ENCODE peak calls at places on chromosome X, in four cellular contexts. C, Y, M and Q are unnamed samples.

GRCh38 chrX:17788439-17788838 is 51.1 kb downstream of the SCML1 start:
- DNase-seq in Y (peak; percentile 27), C (peak; percentile 73), M (peak; percentile 44), Q (peak; percentile 32)

GRCh38 chrX:17944833-17945497 is 83.9 kb upstream of the RAI2 start:
- DNase-seq in C (peak; percentile 18), M (peak; percentile 17), Y (peak; percentile 24), Q (no peak)

GRCh38 chrX:37785569-37785968 is 5.7 kb downstream of the CYBB start:
- DNase-seq in C (no peak), M (no peak), Y (no peak), Q (peak; percentile 3)

GRCh38 chrX:120857240-120857639 is 18.4 kb downstream of the CT47B1 start:
- DNase-seq in C (no peak), M (no peak), Y (no peak), Q (no peak)

GRCh38 chrX:31969714-31970113 is 897.9 kb upstream of the FTHL17 start:
- DNase-seq in C (no peak), M (no peak), Y (no peak), Q (no peak)

GRCh38 chrX:10841579-10841978 is 221.2 kb upstream of the MID1 start:
- DNase-seq in C (no peak), Y (no peak), M (no peak), Q (no peak)

GRCh38 chrX:107823042-107823441 is 2.6 kb upstream of the MID2 start:
- DNase-seq in M (no peak), Y (no peak), C (no peak), Q (no peak)

GRCh38 chrX:18039023-18039422 is 177.9 kb upstream of the RAI2 start:
- DNase-seq in C (no peak), Y (no peak), M (no peak), Q (no peak)

GRCh38 chrX:15301924-15302323 is 13.5 kb downstream of the ASB11 start:
- DNase-seq in M (no peak), Y (peak; percentile 24), C (no peak), Q (no peak)

GRCh38 chrX:28586891-28587635 is at the start of gene IL1RAPL1:
- DNase-seq in Y (no peak), C (no peak), M (no peak), Q (peak; percentile 75)

GRCh38 chrX:38923451-38923969 is 122.3 kb downstream of the MID1IP1 start:
- DNase-seq in C (no peak), Y (no peak), M (no peak), Q (no peak)

GRCh38 chrX:148947399-148948025 is 447.1 kb downstream of the AFF2 start:
- DNase-seq in M (no peak), C (no peak), Y (no peak), Q (no peak)

GRCh38 chrX:15468036-15468435 is 25.1 kb downstream of the PIR start:
- DNase-seq in Y (no peak), M (no peak), C (no peak), Q (peak; percentile 23)

GRCh38 chrX:131985526-131986049 is 37.5 kb upstream of the STK26 start:
- DNase-seq in Y (no peak), M (peak; percentile 20), C (peak; percentile 28), Q (no peak)

GRCh38 chrX:45760187-45760742 is 559.6 kb upstream of the DIPK2B start:
- DNase-seq in Y (no peak), C (no peak), M (no peak), Q (peak; percentile 10)

GRCh38 chrX:135009057-135009605 is 13.2 kb downstream of the RTL8B start:
- DNase-seq in M (no peak), Y (no peak), C (no peak), Q (no peak)

GRCh38 chrX:121221321-121221977 is 174.0 kb downstream of the GLUD2 start:
- DNase-seq in Y (no peak), M (no peak), C (no peak), Q (no peak)

GRCh38 chrX:48911407-48912182 is at the start of gene SLC35A2:
- DNase-seq in Y (peak; percentile 89), M (peak; percentile 88), C (peak; percentile 73), Q (peak; percentile 68)

GRCh38 chrX:121161501-121161933 is 114.1 kb downstream of the GLUD2 start:
- DNase-seq in M (no peak), C (peak; percentile 69), Y (no peak), Q (no peak)

GRCh38 chrX:67636532-67636931 is 92.7 kb downstream of the AR start:
- DNase-seq in M (no peak), C (no peak), Y (no peak), Q (peak; percentile 11)

GRCh38 chrX:16903274-16904019 is 33.3 kb upstream of the RBBP7 start:
- DNase-seq in M (no peak), Y (no peak), C (no peak), Q (no peak)

GRCh38 chrX:26664919-26665318 is 448.9 kb downstream of the MAGEB5 start:
- DNase-seq in Y (no peak), M (no peak), C (no peak), Q (no peak)

GRCh38 chrX:2478546-2479419 is 22.0 kb downstream of the DHRSX start:
- DNase-seq in Y (no peak), C (no peak), M (no peak), Q (no peak)

GRCh38 chrX:118569676-118570075 is 74.1 kb downstream of the DOCK11 start:
- DNase-seq in M (no peak), Y (no peak), C (no peak), Q (peak; percentile 13)

GRCh38 chrX:112368371-112368770 is 285.8 kb upstream of the TRPC5 start:
- DNase-seq in M (no peak), C (peak; percentile 6), Y (no peak), Q (no peak)

GRCh38 chrX:47232197-47232802 is 509 bp upstream of the USP11 start:
- DNase-seq in Y (no peak), C (no peak), M (no peak), Q (no peak)

GRCh38 chrX:19751068-19751467 is 136.3 kb downstream of the SH3KBP1 start:
- DNase-seq in C (no peak), M (no peak), Y (no peak), Q (no peak)

GRCh38 chrX:107736781-107737531 is 38.6 kb downstream of the TSC22D3 start:
- DNase-seq in M (no peak), C (no peak), Y (no peak), Q (peak; percentile 71)

GRCh38 chrX:86604620-86605019 is 456.4 kb downstream of the DACH2 start:
- DNase-seq in Y (no peak), C (no peak), M (no peak), Q (no peak)

GRCh38 chrX:131063613-131064012 is 5.5 kb downstream of the ARHGAP36 start:
- DNase-seq in Y (no peak), C (peak; percentile 20), M (no peak), Q (no peak)

GRCh38 chrX:81316163-81316562 is 114.3 kb downstream of the SH3BGRL start:
- DNase-seq in M (no peak), C (no peak), Y (no peak), Q (peak; percentile 18)

GRCh38 chrX:110012818-110013484 is 10.0 kb downstream of the TMEM164 start:
- DNase-seq in C (no peak), Y (no peak), M (no peak), Q (no peak)

GRCh38 chrX:149043401-149043800 is 461.7 kb downstream of the IDS start:
- DNase-seq in M (no peak), C (no peak), Y (no peak), Q (no peak)

GRCh38 chrX:11352296-11352741 is 59.1 kb downstream of the AMELX start:
- DNase-seq in M (no peak), C (no peak), Y (no peak), Q (no peak)

GRCh38 chrX:16517206-16517605 is 132.8 kb upstream of the S100G start:
- DNase-seq in M (no peak), Y (no peak), C (no peak), Q (no peak)

GRCh38 chrX:66698273-66699204 is 59.7 kb upstream of the EDA2R start:
- DNase-seq in Y (no peak), C (no peak), M (no peak), Q (no peak)

GRCh38 chrX:12245650-12246645 is 107.7 kb downstream of the FRMPD4 start:
- DNase-seq in Y (no peak), M (no peak), C (no peak), Q (peak; percentile 73)

GRCh38 chrX:6777211-6778002 is 242.5 kb upstream of the VCX3A start:
- DNase-seq in M (no peak), Y (no peak), C (no peak), Q (no peak)

GRCh38 chrX:114626323-114626722 is 42.4 kb downstream of the HTR2C start:
- DNase-seq in C (peak; percentile 10), Y (no peak), M (no peak), Q (peak; percentile 12)

GRCh38 chrX:1323315-1323714 is 13.3 kb upstream of the IL3RA start:
- DNase-seq in M (peak; percentile 31), Y (peak; percentile 47), C (peak; percentile 36), Q (no peak)

GRCh38 chrX:153624196-153625091 is 22.6 kb upstream of the DUSP9 start:
- DNase-seq in C (no peak), M (no peak), Y (no peak), Q (no peak)
- H3K4me3 ChIP-seq in C (no peak overlapping the region), M (no peak overlapping the region), Y (no peak overlapping the region), Q (no peak overlapping the region)

GRCh38 chrX:74923942-74924448 is 1.3 kb downstream of the NEXMIF start:
- DNase-seq in Y (peak; percentile 19), M (peak; percentile 13), C (no peak), Q (no peak)
- H3K4me3 ChIP-seq in Y (peak overlapping the region; percentile 42), M (peak overlapping the region; percentile 32), C (no peak overlapping the region), Q (no peak overlapping the region)

GRCh38 chrX:65677954-65678469 is 10.6 kb downstream of the MSN start:
- DNase-seq in M (no peak), C (no peak), Y (no peak), Q (peak; percentile 90)
- H3K4me3 ChIP-seq in M (no peak overlapping the region), C (no peak overlapping the region), Y (no peak overlapping the region), Q (no peak overlapping the region)

DNA sequence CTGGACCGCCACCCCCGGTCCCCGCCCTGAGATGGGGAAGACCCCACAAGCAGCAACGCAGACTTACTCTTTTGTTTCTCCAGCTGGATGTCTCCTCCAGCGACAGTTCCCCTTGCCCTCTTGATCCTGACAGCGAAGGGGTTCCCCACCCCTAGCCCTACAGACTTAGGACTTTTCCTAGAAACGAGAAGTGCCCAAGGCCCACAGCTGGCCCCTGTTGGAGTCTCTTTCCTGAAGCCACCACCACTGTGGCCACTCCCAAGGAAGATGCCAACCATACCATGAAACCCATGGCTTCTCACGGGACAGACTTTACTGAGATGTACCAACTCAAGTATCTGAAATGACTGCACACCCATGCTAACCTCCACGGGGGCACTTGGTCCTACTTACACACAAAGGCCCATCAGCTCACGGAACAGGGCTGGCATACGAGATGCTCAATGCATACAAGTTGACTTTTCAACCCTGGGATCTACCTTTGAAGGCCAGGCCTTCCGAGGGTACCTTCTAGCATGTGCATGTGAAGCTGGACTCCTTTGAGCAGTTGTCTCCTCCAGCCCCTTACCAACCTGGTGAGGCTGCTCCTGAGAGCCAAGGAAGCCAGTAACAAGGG is 906 bp upstream of the IRAK1 start:
- DNase-seq in Y (no peak), C (no peak), M (no peak), Q (no peak)
- H3K4me3 ChIP-seq in Y (peak overlapping the region; percentile 40), C (peak overlapping the region; percentile 81), M (peak overlapping the region; percentile 39), Q (peak overlapping the region; percentile 35)

DNA sequence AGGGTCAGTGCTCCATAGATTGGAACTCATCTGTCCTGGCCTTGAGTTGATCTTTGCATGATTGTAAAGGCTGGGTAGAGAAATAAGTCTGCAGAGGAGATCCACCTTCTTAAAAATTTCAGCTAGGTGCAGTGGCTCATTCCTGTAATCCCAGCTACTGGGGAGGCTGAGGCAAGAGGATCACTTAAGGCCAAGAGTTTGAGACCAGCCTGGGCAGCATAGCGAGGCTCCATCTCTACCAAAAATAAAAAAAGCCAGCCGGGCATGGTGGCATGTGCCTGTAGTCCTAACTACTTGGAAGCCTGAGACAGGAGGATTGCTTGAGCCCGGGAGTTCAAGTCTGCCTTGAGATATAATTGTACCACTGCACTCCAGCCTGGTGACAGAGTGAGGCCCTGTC is 476 bp upstream of the CXCR3 start:
- DNase-seq in M (no peak), Y (no peak), C (no peak), Q (no peak)
- H3K4me3 ChIP-seq in M (peak overlapping the region; percentile 60), Y (no peak overlapping the region), C (no peak overlapping the region), Q (no peak overlapping the region)